ENCODE peak calls at places on chromosomes 3 and 15, in eight cellular contexts. One of them, this sample, is unnamed.

GRCh38 chr15:74417230-74417629 is 16.5 kb downstream of the SEMA7A start:
- DNase-seq in CD8-positive, alpha-beta T cell: no peak
- DNase-seq in H9: no peak
- DNase-seq in uterus: no peak
- DNase-seq in T-cell: no peak
- DNase-seq in neural crest cell: no peak
- DNase-seq in islet precursor cell: no peak
- DNase-seq in NCI-H69: no peak
- DNase-seq in this sample: no peak

GRCh38 chr3:49007771-49008528 is 759 bp downstream of the WDR6 start:
- DNase-seq in CD8-positive, alpha-beta T cell: peak
- DNase-seq in H9: peak
- DNase-seq in uterus: peak
- DNase-seq in T-cell: peak
- DNase-seq in neural crest cell: peak
- DNase-seq in islet precursor cell: peak
- DNase-seq in NCI-H69: peak
- DNase-seq in this sample: no peak

GRCh38 chr15:49145651-49146609 is 9.5 kb downstream of the COPS2 start:
- DNase-seq in CD8-positive, alpha-beta T cell: peak
- DNase-seq in H9: no peak
- DNase-seq in uterus: no peak
- DNase-seq in T-cell: peak
- DNase-seq in neural crest cell: peak
- DNase-seq in islet precursor cell: no peak
- DNase-seq in NCI-H69: peak
- DNase-seq in this sample: no peak

GRCh38 chr15:36965561-36966342 is 134.6 kb downstream of the MEIS2 start:
- DNase-seq in CD8-positive, alpha-beta T cell: no peak
- DNase-seq in H9: no peak
- DNase-seq in uterus: peak
- DNase-seq in T-cell: no peak
- DNase-seq in neural crest cell: no peak
- DNase-seq in islet precursor cell: no peak
- DNase-seq in NCI-H69: no peak
- DNase-seq in this sample: no peak

GRCh38 chr3:116000315-116000714 is 377.0 kb downstream of the GAP43 start:
- DNase-seq in CD8-positive, alpha-beta T cell: no peak
- DNase-seq in H9: no peak
- DNase-seq in uterus: no peak
- DNase-seq in T-cell: no peak
- DNase-seq in neural crest cell: no peak
- DNase-seq in islet precursor cell: peak
- DNase-seq in NCI-H69: peak
- DNase-seq in this sample: no peak

GRCh38 chr15:90442423-90442822 is 54.4 kb downstream of the IQGAP1 start:
- DNase-seq in CD8-positive, alpha-beta T cell: no peak
- DNase-seq in H9: no peak
- DNase-seq in uterus: no peak
- DNase-seq in T-cell: no peak
- DNase-seq in neural crest cell: no peak
- DNase-seq in islet precursor cell: no peak
- DNase-seq in NCI-H69: no peak
- DNase-seq in this sample: no peak

GRCh38 chr3:168341192-168341816 is 245.6 kb upstream of the GOLIM4 start:
- DNase-seq in CD8-positive, alpha-beta T cell: no peak
- DNase-seq in H9: no peak
- DNase-seq in uterus: no peak
- DNase-seq in T-cell: no peak
- DNase-seq in neural crest cell: no peak
- DNase-seq in islet precursor cell: no peak
- DNase-seq in NCI-H69: peak
- DNase-seq in this sample: peak

GRCh38 chr15:77516786-77517185 is 96.1 kb downstream of the HMG20A start:
- DNase-seq in CD8-positive, alpha-beta T cell: no peak
- DNase-seq in H9: no peak
- DNase-seq in uterus: no peak
- DNase-seq in T-cell: no peak
- DNase-seq in neural crest cell: no peak
- DNase-seq in islet precursor cell: peak
- DNase-seq in NCI-H69: no peak
- DNase-seq in this sample: no peak

GRCh38 chr3:28935141-28935540 is 345.7 kb upstream of the RBMS3 start:
- DNase-seq in CD8-positive, alpha-beta T cell: no peak
- DNase-seq in H9: no peak
- DNase-seq in uterus: no peak
- DNase-seq in T-cell: no peak
- DNase-seq in neural crest cell: no peak
- DNase-seq in islet precursor cell: no peak
- DNase-seq in NCI-H69: no peak
- DNase-seq in this sample: no peak

GRCh38 chr15:71730277-71731144 is 79.8 kb upstream of the NR2E3 start:
- DNase-seq in CD8-positive, alpha-beta T cell: no peak
- DNase-seq in H9: peak
- DNase-seq in uterus: peak
- DNase-seq in T-cell: no peak
- DNase-seq in neural crest cell: peak
- DNase-seq in islet precursor cell: peak
- DNase-seq in NCI-H69: peak
- DNase-seq in this sample: peak

GRCh38 chr3:39255503-39256325 is 24.1 kb downstream of the CX3CR1 start:
- DNase-seq in CD8-positive, alpha-beta T cell: no peak
- DNase-seq in H9: no peak
- DNase-seq in uterus: no peak
- DNase-seq in T-cell: no peak
- DNase-seq in neural crest cell: no peak
- DNase-seq in islet precursor cell: no peak
- DNase-seq in NCI-H69: no peak
- DNase-seq in this sample: no peak

GRCh38 chr3:129231331-129232119 is 17.9 kb upstream of the COPG1 start:
- DNase-seq in CD8-positive, alpha-beta T cell: no peak
- DNase-seq in H9: no peak
- DNase-seq in uterus: no peak
- DNase-seq in T-cell: no peak
- DNase-seq in neural crest cell: no peak
- DNase-seq in islet precursor cell: no peak
- DNase-seq in NCI-H69: peak
- DNase-seq in this sample: no peak

GRCh38 chr15:33234019-33234418 is 39.5 kb upstream of the FMN1 start:
- DNase-seq in CD8-positive, alpha-beta T cell: no peak
- DNase-seq in H9: no peak
- DNase-seq in uterus: no peak
- DNase-seq in T-cell: no peak
- DNase-seq in neural crest cell: peak
- DNase-seq in islet precursor cell: no peak
- DNase-seq in NCI-H69: peak
- DNase-seq in this sample: peak

GRCh38 chr3:150292891-150293290 is 115.2 kb upstream of the TSC22D2 start:
- DNase-seq in CD8-positive, alpha-beta T cell: no peak
- DNase-seq in H9: no peak
- DNase-seq in uterus: no peak
- DNase-seq in T-cell: no peak
- DNase-seq in neural crest cell: no peak
- DNase-seq in islet precursor cell: no peak
- DNase-seq in NCI-H69: no peak
- DNase-seq in this sample: no peak

GRCh38 chr15:76190767-76191538 is 120.3 kb downstream of the ETFA start:
- DNase-seq in CD8-positive, alpha-beta T cell: peak
- DNase-seq in H9: peak
- DNase-seq in uterus: peak
- DNase-seq in T-cell: peak
- DNase-seq in neural crest cell: peak
- DNase-seq in islet precursor cell: peak
- DNase-seq in NCI-H69: peak
- DNase-seq in this sample: peak

GRCh38 chr3:77081240-77081661 is 41.4 kb downstream of the ROBO2 start:
- DNase-seq in CD8-positive, alpha-beta T cell: no peak
- DNase-seq in H9: no peak
- DNase-seq in uterus: no peak
- DNase-seq in T-cell: no peak
- DNase-seq in neural crest cell: no peak
- DNase-seq in islet precursor cell: no peak
- DNase-seq in NCI-H69: peak
- DNase-seq in this sample: peak

GRCh38 chr15:31222769-31223345 is 103.8 kb upstream of the KLF13 start:
- DNase-seq in CD8-positive, alpha-beta T cell: no peak
- DNase-seq in H9: no peak
- DNase-seq in uterus: no peak
- DNase-seq in T-cell: no peak
- DNase-seq in neural crest cell: no peak
- DNase-seq in islet precursor cell: no peak
- DNase-seq in NCI-H69: peak
- DNase-seq in this sample: no peak

GRCh38 chr3:171245796-171246453 is 214.3 kb downstream of the TNIK start:
- DNase-seq in CD8-positive, alpha-beta T cell: no peak
- DNase-seq in H9: no peak
- DNase-seq in uterus: no peak
- DNase-seq in T-cell: no peak
- DNase-seq in neural crest cell: no peak
- DNase-seq in islet precursor cell: no peak
- DNase-seq in NCI-H69: no peak
- DNase-seq in this sample: no peak

GRCh38 chr3:101732240-101732641 is 7.8 kb downstream of the CEP97 start:
- DNase-seq in CD8-positive, alpha-beta T cell: no peak
- DNase-seq in H9: no peak
- DNase-seq in uterus: no peak
- DNase-seq in T-cell: no peak
- DNase-seq in neural crest cell: no peak
- DNase-seq in islet precursor cell: no peak
- DNase-seq in NCI-H69: no peak
- DNase-seq in this sample: no peak

GRCh38 chr3:156334841-156335545 is 214.6 kb downstream of the KCNAB1 start:
- DNase-seq in CD8-positive, alpha-beta T cell: no peak
- DNase-seq in H9: no peak
- DNase-seq in uterus: no peak
- DNase-seq in T-cell: no peak
- DNase-seq in neural crest cell: no peak
- DNase-seq in islet precursor cell: no peak
- DNase-seq in NCI-H69: peak
- DNase-seq in this sample: no peak

GRCh38 chr15:44340410-44340809 is 51.9 kb downstream of the GOLM2 start:
- DNase-seq in CD8-positive, alpha-beta T cell: no peak
- DNase-seq in H9: no peak
- DNase-seq in uterus: no peak
- DNase-seq in T-cell: no peak
- DNase-seq in neural crest cell: no peak
- DNase-seq in islet precursor cell: no peak
- DNase-seq in NCI-H69: no peak
- DNase-seq in this sample: no peak

GRCh38 chr3:42014949-42015533 is 53.1 kb upstream of the ULK4 start:
- DNase-seq in CD8-positive, alpha-beta T cell: no peak
- DNase-seq in H9: no peak
- DNase-seq in uterus: peak
- DNase-seq in T-cell: no peak
- DNase-seq in neural crest cell: no peak
- DNase-seq in islet precursor cell: no peak
- DNase-seq in NCI-H69: peak
- DNase-seq in this sample: peak

GRCh38 chr15:47184405-47185221 is 532.7 kb upstream of the SEMA6D start:
- DNase-seq in CD8-positive, alpha-beta T cell: no peak
- DNase-seq in H9: peak
- DNase-seq in uterus: no peak
- DNase-seq in T-cell: no peak
- DNase-seq in neural crest cell: peak
- DNase-seq in islet precursor cell: peak
- DNase-seq in NCI-H69: peak
- DNase-seq in this sample: peak

GRCh38 chr3:52190294-52190841 is 7.6 kb upstream of the ALAS1 start:
- DNase-seq in CD8-positive, alpha-beta T cell: no peak
- DNase-seq in H9: no peak
- DNase-seq in uterus: peak
- DNase-seq in T-cell: no peak
- DNase-seq in neural crest cell: no peak
- DNase-seq in islet precursor cell: no peak
- DNase-seq in NCI-H69: no peak
- DNase-seq in this sample: no peak

GRCh38 chr3:118067439-118067838 is 967.2 kb downstream of the IGSF11 start:
- DNase-seq in CD8-positive, alpha-beta T cell: no peak
- DNase-seq in H9: no peak
- DNase-seq in uterus: no peak
- DNase-seq in T-cell: no peak
- DNase-seq in neural crest cell: no peak
- DNase-seq in islet precursor cell: no peak
- DNase-seq in NCI-H69: no peak
- DNase-seq in this sample: no peak

GRCh38 chr15:93028632-93029612 is 60.1 kb downstream of the RGMA start:
- DNase-seq in CD8-positive, alpha-beta T cell: no peak
- DNase-seq in H9: no peak
- DNase-seq in uterus: peak
- DNase-seq in T-cell: no peak
- DNase-seq in neural crest cell: no peak
- DNase-seq in islet precursor cell: peak
- DNase-seq in NCI-H69: no peak
- DNase-seq in this sample: no peak

GRCh38 chr15:83318861-83319415 is 34.5 kb upstream of the BNC1 start:
- DNase-seq in CD8-positive, alpha-beta T cell: no peak
- DNase-seq in H9: no peak
- DNase-seq in uterus: no peak
- DNase-seq in T-cell: no peak
- DNase-seq in neural crest cell: no peak
- DNase-seq in islet precursor cell: no peak
- DNase-seq in NCI-H69: no peak
- DNase-seq in this sample: no peak